ENCODE peak calls at places on chromosomes 5 and 9, in eight cellular contexts. E is HCT116; K is retina; L is heart right ventricle; N is CD8-positive, alpha-beta memory T cell; U is NCI-H510A treated with DMSO at 0.1 percent for 48 hours; A is NCI-H1694 treated with DMSO at 0.1 percent for 48 hours; T is T-cell. P is an unnamed sample.

GRCh38 chr5:8773091-8773615 is 772.7 kb downstream of the SEMA5A start:
- DNase-seq in E (no peak), K (peak), L (no peak), N (no peak), U (no peak), A (no peak), T (no peak), P (no peak)

GRCh38 chr9:21576331-21577189 is 94.4 kb upstream of the IFNE start:
- DNase-seq in E (peak), K (peak), L (no peak), N (peak), U (no peak), A (no peak), T (peak), P (no peak)

GRCh38 chr5:40485021-40485998 is 194.4 kb upstream of the PTGER4 start:
- DNase-seq in E (no peak), K (no peak), L (no peak), N (no peak), U (no peak), A (no peak), T (no peak), P (no peak)

GRCh38 chr5:855771-856530 is 5.2 kb upstream of the ZDHHC11 start:
- DNase-seq in E (no peak), K (no peak), L (peak), N (no peak), U (no peak), A (no peak), T (no peak), P (no peak)

GRCh38 chr5:56900858-56901578 is 8.4 kb upstream of the SETD9 start:
- DNase-seq in E (peak), K (peak), L (no peak), N (peak), U (peak), A (peak), T (no peak), P (no peak)

GRCh38 chr9:129580211-129580915 is 40.5 kb downstream of the C9orf50 start:
- DNase-seq in E (no peak), K (no peak), L (no peak), N (no peak), U (no peak), A (no peak), T (no peak), P (no peak)

GRCh38 chr9:68678430-68678829 is 26.6 kb upstream of the PIP5K1B start:
- DNase-seq in E (peak), K (peak), L (no peak), N (no peak), U (no peak), A (peak), T (no peak), P (no peak)

GRCh38 chr9:105415344-105415980 is 32.4 kb upstream of the FSD1L start:
- DNase-seq in E (peak), K (peak), L (no peak), N (peak), U (peak), A (peak), T (peak), P (no peak)

GRCh38 chr5:127254729-127255284 is 35.8 kb upstream of the MEGF10 start:
- DNase-seq in E (peak), K (no peak), L (no peak), N (no peak), U (no peak), A (no peak), T (no peak), P (no peak)

GRCh38 chr5:31942546-31942945 is 231.6 kb downstream of the GOLPH3 start:
- DNase-seq in E (no peak), K (no peak), L (no peak), N (no peak), U (no peak), A (no peak), T (no peak), P (no peak)

GRCh38 chr5:157286761-157287211 is 20.9 kb downstream of the CYFIP2 start:
- DNase-seq in E (no peak), K (no peak), L (peak), N (no peak), U (no peak), A (no peak), T (no peak), P (peak)

GRCh38 chr9:79220666-79221065 is 351.1 kb upstream of the TLE4 start:
- DNase-seq in E (no peak), K (no peak), L (no peak), N (no peak), U (no peak), A (no peak), T (no peak), P (no peak)

GRCh38 chr9:38355526-38356120 is 36.9 kb upstream of the ALDH1B1 start:
- DNase-seq in E (no peak), K (no peak), L (no peak), N (no peak), U (no peak), A (no peak), T (no peak), P (no peak)

GRCh38 chr9:133638711-133639110 is 2.5 kb downstream of the DBH start:
- DNase-seq in E (no peak), K (no peak), L (no peak), N (no peak), U (no peak), A (no peak), T (no peak), P (peak)

GRCh38 chr5:65925094-65925600 is 1.2 kb upstream of the ERBIN start:
- DNase-seq in E (no peak), K (peak), L (peak), N (peak), U (peak), A (peak), T (peak), P (peak)

GRCh38 chr9:69049094-69049493 is 13.5 kb downstream of the FXN start:
- DNase-seq in E (no peak), K (no peak), L (no peak), N (no peak), U (no peak), A (no peak), T (no peak), P (no peak)

GRCh38 chr9:76452839-76453238 is 6.1 kb upstream of the GCNT1 start:
- DNase-seq in E (no peak), K (no peak), L (no peak), N (no peak), U (no peak), A (no peak), T (no peak), P (no peak)

GRCh38 chr5:111929892-111930291 is 172.9 kb upstream of the NREP start:
- DNase-seq in E (no peak), K (no peak), L (no peak), N (no peak), U (no peak), A (no peak), T (no peak), P (no peak)

GRCh38 chr9:110257097-110257955 is 1.0 kb upstream of the TXN start:
- DNase-seq in E (no peak), K (no peak), L (peak), N (no peak), U (peak), A (no peak), T (no peak), P (peak)

GRCh38 chr9:121550569-121551512 is 51.2 kb upstream of the GGTA1 start:
- DNase-seq in E (peak), K (peak), L (peak), N (peak), U (peak), A (peak), T (peak), P (peak)

GRCh38 chr5:54792611-54793404 is 192.6 kb downstream of the ESM1 start:
- DNase-seq in E (no peak), K (no peak), L (no peak), N (no peak), U (no peak), A (no peak), T (no peak), P (no peak)

GRCh38 chr9:112119225-112120045 is 55.7 kb downstream of the SUSD1 start:
- DNase-seq in E (peak), K (no peak), L (no peak), N (no peak), U (no peak), A (no peak), T (no peak), P (no peak)

GRCh38 chr5:6644841-6645240 is 11.6 kb downstream of the SRD5A1 start:
- DNase-seq in E (no peak), K (no peak), L (no peak), N (no peak), U (no peak), A (no peak), T (no peak), P (no peak)

GRCh38 chr9:4228606-4229005 is 71.3 kb downstream of the GLIS3 start:
- DNase-seq in E (no peak), K (peak), L (no peak), N (no peak), U (peak), A (peak), T (no peak), P (no peak)

GRCh38 chr9:125472926-125473701 is 211.5 kb downstream of the GAPVD1 start:
- DNase-seq in E (no peak), K (peak), L (peak), N (no peak), U (peak), A (no peak), T (no peak), P (peak)

GRCh38 chr9:104758974-104759373 is 5.0 kb upstream of the NIPSNAP3B start:
- DNase-seq in E (no peak), K (no peak), L (no peak), N (no peak), U (peak), A (peak), T (no peak), P (no peak)

GRCh38 chr5:53934126-53934856 is 373.9 kb downstream of the NDUFS4 start:
- DNase-seq in E (no peak), K (no peak), L (no peak), N (no peak), U (no peak), A (no peak), T (no peak), P (no peak)

GRCh38 chr5:172251419-172251818 is 32.1 kb downstream of the UBTD2 start:
- DNase-seq in E (no peak), K (no peak), L (no peak), N (no peak), U (no peak), A (no peak), T (no peak), P (no peak)

GRCh38 chr9:742914-743594 is 98.4 kb upstream of the DMRT1 start:
- DNase-seq in E (no peak), K (no peak), L (no peak), N (no peak), U (no peak), A (no peak), T (no peak), P (no peak)